ENCODE peak calls at places on chromosomes 6 and 20, in five cellular contexts. W is AG08396, I is endodermal cell, E is Right ventricle myocardium superior, Y is Caki2. A is an unnamed sample.

GRCh38 chr6:154460306-154461071 is 50.0 kb downstream of the CNKSR3 start:
- DNase-seq in E (no peak), W (peak; percentile 36), Y (no peak), I (no peak), A (no peak)

GRCh38 chr6:139764498-139764986 is 390.1 kb upstream of the CITED2 start:
- DNase-seq in W (peak; percentile 70), I (peak; percentile 56), Y (peak; percentile 88), E (no peak), A (peak; percentile 23)

GRCh38 chr20:38982291-38982690 is 20.1 kb downstream of the DHX35 start:
- DNase-seq in Y (no peak), E (no peak), W (no peak), I (no peak), A (peak; percentile 38)

GRCh38 chr20:46065006-46065405 is 24.8 kb downstream of the NCOA5 start:
- DNase-seq in Y (no peak), W (no peak), I (no peak), E (no peak), A (no peak)

GRCh38 chr20:10591956-10592521 is 81.8 kb downstream of the JAG1 start:
- DNase-seq in W (no peak), E (no peak), I (no peak), Y (peak; percentile 40), A (no peak)

GRCh38 chr6:110296151-110297028 is 61.8 kb downstream of the METTL24 start:
- DNase-seq in Y (no peak), I (no peak), W (no peak), E (no peak), A (no peak)

GRCh38 chr20:33158637-33159385 is 9.1 kb upstream of the BPIFA2 start:
- DNase-seq in W (no peak), E (no peak), I (peak; percentile 41), Y (no peak), A (no peak)

GRCh38 chr20:20695250-20695816 is 17.1 kb downstream of the RALGAPA2 start:
- DNase-seq in I (no peak), E (no peak), W (no peak), Y (no peak), A (no peak)

GRCh38 chr6:129679758-129680157 is 30.2 kb downstream of the ARHGAP18 start:
- DNase-seq in I (no peak), W (no peak), E (no peak), Y (no peak), A (no peak)

GRCh38 chr20:63073051-63073737 is 66.4 kb upstream of the BHLHE23 start:
- DNase-seq in I (no peak), Y (no peak), E (peak; percentile 17), W (no peak), A (no peak)

GRCh38 chr20:53080969-53081871 is 109.1 kb downstream of the TSHZ2 start:
- DNase-seq in I (no peak), Y (peak; percentile 40), W (no peak), E (no peak), A (peak; percentile 81)

GRCh38 chr6:17469006-17469972 is 75.9 kb downstream of the CAP2 start:
- DNase-seq in Y (peak; percentile 18), W (no peak), E (no peak), I (no peak), A (peak; percentile 7)

GRCh38 chr6:62285612-62286469 is at the start of gene KHDRBS2:
- DNase-seq in E (peak; percentile 87), Y (no peak), W (peak; percentile 5), I (peak; percentile 99), A (no peak)

GRCh38 chr20:33666293-33667244 is at the start of gene ACTL10:
- DNase-seq in I (peak; percentile 97), E (peak; percentile 99), W (peak; percentile 98), Y (peak; percentile 100), A (peak; percentile 100)

GRCh38 chr6:70852667-70853246 is 104.1 kb downstream of the B3GAT2 start:
- DNase-seq in I (no peak), Y (no peak), W (no peak), E (no peak), A (no peak)

GRCh38 chr20:32522775-32523612 is 62.1 kb downstream of the NOL4L start:
- DNase-seq in W (no peak), Y (no peak), E (no peak), I (peak; percentile 39), A (no peak)

GRCh38 chr6:141203902-141204575 is 928.7 kb upstream of the GJE1 start:
- DNase-seq in Y (no peak), E (no peak), I (no peak), W (peak; percentile 38), A (no peak)

GRCh38 chr20:6711950-6712634 is 55.4 kb upstream of the BMP2 start:
- DNase-seq in W (no peak), E (no peak), Y (no peak), I (no peak), A (peak; percentile 57)

GRCh38 chr20:46682063-46682821 is 7.0 kb downstream of the TP53RK start:
- DNase-seq in W (no peak), Y (no peak), E (no peak), I (peak; percentile 61), A (no peak)

GRCh38 chr6:74609857-74610256 is 596.0 kb downstream of the COL12A1 start:
- DNase-seq in I (no peak), W (no peak), Y (no peak), E (no peak), A (no peak)

GRCh38 chr6:150846641-150847040 is 18.9 kb upstream of the MTHFD1L start:
- DNase-seq in E (no peak), W (no peak), Y (no peak), I (no peak), A (no peak)

GRCh38 chr6:83307849-83308248 is 114.7 kb downstream of the RWDD2A start:
- DNase-seq in Y (no peak), W (no peak), E (no peak), I (no peak), A (no peak)

GRCh38 chr6:26199773-26200728 is 112.8 kb downstream of the HFE start:
- DNase-seq in W (no peak), Y (no peak), E (no peak), I (no peak), A (peak; percentile 69)

GRCh38 chr6:64012351-64013060 is 376.9 kb downstream of the PHF3 start:
- DNase-seq in E (no peak), Y (peak; percentile 87), I (peak; percentile 79), W (peak; percentile 53), A (peak; percentile 84)

GRCh38 chr6:100549406-100550167 is 84.9 kb upstream of the SIM1 start:
- DNase-seq in I (no peak), W (peak; percentile 4), Y (no peak), E (no peak), A (no peak)

GRCh38 chr20:61355096-61355495 is 103.0 kb downstream of the CDH4 start:
- DNase-seq in W (no peak), I (no peak), E (no peak), Y (no peak), A (no peak)

GRCh38 chr6:159729598-159729997 is 2.3 kb downstream of the WTAP start:
- DNase-seq in W (no peak), Y (no peak), I (no peak), E (no peak), A (peak; percentile 9)

GRCh38 chr20:55424968-55425367 is 580.4 kb downstream of the CBLN4 start:
- DNase-seq in E (no peak), W (no peak), I (no peak), Y (no peak), A (no peak)

GRCh38 chr20:34886122-34886521 is 9.7 kb downstream of the ACSS2 start:
- DNase-seq in E (no peak), I (no peak), W (no peak), Y (no peak), A (no peak)

GRCh38 chr6:169145476-169145875 is 108.2 kb downstream of the THBS2 start:
- DNase-seq in I (no peak), Y (no peak), E (no peak), W (peak; percentile 64), A (no peak)

GRCh38 chr6:118501099-118501498 is 47.0 kb upstream of the PLN start:
- DNase-seq in I (no peak), W (no peak), E (no peak), Y (no peak), A (no peak)

GRCh38 chr6:169858293-169858934 is 107.0 kb downstream of the ERMARD start:
- DNase-seq in I (no peak), Y (no peak), W (no peak), E (peak; percentile 31), A (no peak)

GRCh38 chr6:92479821-92480220 is 939.5 kb downstream of the EPHA7 start:
- DNase-seq in E (no peak), W (no peak), I (no peak), Y (no peak), A (no peak)

GRCh38 chr20:62403331-62403730 is 3.8 kb downstream of the CABLES2 start:
- DNase-seq in E (no peak), I (no peak), W (no peak), Y (no peak), A (no peak)

A was measured in HT-29.